ENCODE peak calls at places on chromosomes 13 and 19, in four cellular contexts. W is kidney epithelial cell, H is GM23338, L is psoas muscle. G is an unnamed sample.

GRCh38 chr13:69828527-69828926 is 279.1 kb upstream of the ATXN8OS start:
- DNase-seq in W (no peak), H (no peak), L (no peak), G (no peak)

GRCh38 chr19:21839966-21840365 is 4.0 kb upstream of the ZNF43 start:
- DNase-seq in W (no peak), H (no peak), L (no peak), G (no peak)

GRCh38 chr13:93698016-93698613 is 471.5 kb downstream of the GPC6 start:
- DNase-seq in W (no peak), H (no peak), L (no peak), G (no peak)

GRCh38 chr19:1657632-1658445 is 5.4 kb upstream of the TCF3 start:
- DNase-seq in W (no peak), H (no peak), L (no peak), G (no peak)

GRCh38 chr13:27339299-27339698 is 68.7 kb downstream of the RASL11A start:
- DNase-seq in W (no peak), H (peak; percentile 89), L (no peak), G (peak; percentile 70)

GRCh38 chr19:5103061-5103701 is 134.3 kb downstream of the KDM4B start:
- DNase-seq in W (no peak), H (no peak), L (peak; percentile 73), G (no peak)

GRCh38 chr19:4713384-4713951 is 10.2 kb downstream of the DPP9 start:
- DNase-seq in W (peak; percentile 88), H (no peak), L (peak; percentile 95), G (no peak)

GRCh38 chr13:105847532-105848295 is 687.7 kb downstream of the EFNB2 start:
- DNase-seq in W (no peak), H (no peak), L (no peak), G (no peak)

GRCh38 chr13:100597253-100597652 is 8.7 kb upstream of the GGACT start:
- DNase-seq in W (no peak), H (no peak), L (no peak), G (no peak)

GRCh38 chr13:44974056-44974798 is 15.0 kb downstream of the NUFIP1 start:
- DNase-seq in W (no peak), H (no peak), L (no peak), G (peak; percentile 71)

GRCh38 chr13:76783798-76784197 is 102.4 kb downstream of the KCTD12 start:
- DNase-seq in W (no peak), H (peak; percentile 63), L (no peak), G (no peak)

GRCh38 chr19:17510220-17510993 is 1.0 kb upstream of the PGLS start:
- DNase-seq in W (no peak), H (no peak), L (no peak), G (no peak)

GRCh38 chr19:50293263-50294004 is 35.7 kb downstream of the KCNC3 start:
- DNase-seq in W (no peak), H (no peak), L (no peak), G (no peak)

GRCh38 chr13:90918551-90918950 is 428.9 kb upstream of the MIR17HG start:
- DNase-seq in W (peak; percentile 77), H (no peak), L (no peak), G (no peak)

GRCh38 chr13:52010890-52011689 is at the start of gene ATP7B:
- DNase-seq in W (no peak), H (peak; percentile 81), L (no peak), G (peak; percentile 18)

DNA sequence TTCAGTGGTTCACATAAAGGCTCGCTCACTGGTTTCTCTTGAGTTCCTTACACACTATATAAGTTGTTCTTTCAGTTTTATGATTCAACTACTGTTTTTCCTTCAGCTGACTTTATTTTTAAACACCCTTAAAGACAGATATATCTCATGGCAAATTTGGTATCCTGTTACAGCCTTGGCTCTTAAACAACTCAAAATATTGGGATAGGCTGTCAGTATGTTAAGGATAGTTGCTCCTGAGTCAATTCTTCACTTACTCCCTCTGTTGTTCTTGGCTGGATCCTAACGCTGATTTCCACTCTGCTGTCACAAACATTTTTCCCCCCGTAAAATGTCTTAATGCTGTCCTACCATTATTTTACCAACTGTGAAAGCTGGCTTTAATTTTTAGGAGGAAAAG is 1.2 kb downstream of the KCNRG start:
- DNase-seq in W (no peak), H (no peak), L (no peak), G (no peak)
- H3K4me3 ChIP-seq in W (no peak overlapping the region), H (no peak overlapping the region), L (no peak overlapping the region), G (no peak overlapping the region)

GRCh38 chr13:48037346-48038173 is at the start of gene NUDT15:
- DNase-seq in W (peak; percentile 77), H (peak; percentile 97), L (peak; percentile 93), G (peak; percentile 99)
- TF ChIP-seq CTCF in W (peak; percentile 99), H (peak; percentile 96), L (peak; percentile 98), G (peak; percentile 100)

GRCh38 chr13:63578796-63579195 is 2163.1 kb upstream of the PCDH20 start:
- DNase-seq in W (no peak), H (no peak), L (no peak), G (no peak)
- H3K4me3 ChIP-seq in W (no peak overlapping the region), H (no peak overlapping the region), L (no peak overlapping the region), G (no peak overlapping the region)

GRCh38 chr19:15249560-15249874 is 17.3 kb upstream of the EPHX3 start:
- DNase-seq in W (no peak), H (no peak), L (no peak), G (no peak)
- TF ChIP-seq CTCF in W (no peak), H (no peak), L (no peak), G (no peak)

GRCh38 chr13:73697166-73697565 is 437.0 kb downstream of the KLF12 start:
- DNase-seq in W (no peak), H (no peak), L (no peak), G (no peak)
- H3K4me3 ChIP-seq in W (no peak overlapping the region), H (no peak overlapping the region), L (no peak overlapping the region), G (no peak overlapping the region)

DNA sequence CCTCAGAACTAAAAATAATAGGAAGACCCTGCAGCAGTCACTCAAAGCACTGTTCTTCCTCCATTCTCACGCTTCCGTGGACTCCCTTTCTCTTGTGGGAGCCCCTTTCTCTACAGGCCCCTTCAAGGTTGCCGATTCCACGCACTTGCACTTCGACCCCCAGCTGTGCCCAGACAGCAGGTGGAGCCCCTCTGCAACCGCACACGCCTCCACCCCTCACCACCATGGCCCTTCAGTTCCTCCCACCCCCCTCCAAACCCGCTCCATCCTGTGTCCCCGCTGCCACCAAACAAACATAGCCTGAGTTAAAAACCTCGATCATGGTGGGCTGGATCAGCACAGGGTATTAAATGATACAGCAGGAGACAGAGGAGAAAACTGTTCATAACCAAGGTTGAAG is 102.6 kb downstream of the STK24 start:
- DNase-seq in W (no peak), H (no peak), L (no peak), G (no peak)
- TF ChIP-seq CTCF in W (no peak), H (no peak), L (no peak), G (no peak)

GRCh38 chr19:45994989-45995714 is at the start of gene CCDC61:
- DNase-seq in W (peak; percentile 94), H (peak; percentile 100), L (peak; percentile 91), G (peak; percentile 99)

GRCh38 chr19:45994456-45994988 is 745 bp upstream of the CCDC61 start:
- DNase-seq in W (no peak), H (peak; percentile 58), L (no peak), G (no peak)

GRCh38 chr19:45998834-45999233 is 3.6 kb downstream of the CCDC61 start:
- DNase-seq in W (no peak), H (no peak), L (no peak), G (no peak)

GRCh38 chr19:45996933-45997332 is 1.7 kb downstream of the CCDC61 start:
- DNase-seq in W (no peak), H (no peak), L (no peak), G (no peak)

GRCh38 chr19:45995715-45996385 is 583 bp downstream of the CCDC61 start:
- DNase-seq in W (no peak), H (no peak), L (no peak), G (no peak)
- H3K4me3 ChIP-seq in W (peak overlapping the region; percentile 94), H (peak overlapping the region; percentile 65), L (peak overlapping the region; percentile 75), G (peak overlapping the region; percentile 87)

GRCh38 chr19:7916137-7916907 is 1.7 kb downstream of the TGFBR3L start:
- DNase-seq in W (no peak), H (peak; percentile 71), L (no peak), G (peak; percentile 48)
- TF ChIP-seq CTCF in W (no peak), H (peak; percentile 31), L (no peak), G (no peak)

GRCh38 chr19:19026299-19026971 is 6.9 kb downstream of the SUGP2 start:
- DNase-seq in W (no peak), H (peak; percentile 27), L (no peak), G (no peak)
- H3K4me3 ChIP-seq in W (no peak overlapping the region), H (no peak overlapping the region), L (no peak overlapping the region), G (no peak overlapping the region)

GRCh38 chr19:8308891-8309291 is 733 bp upstream of the CD320 start:
- DNase-seq in W (no peak), H (no peak), L (peak; percentile 5), G (no peak)

GRCh38 chr19:8306235-8307054 is 1.7 kb downstream of the CD320 start:
- DNase-seq in W (no peak), H (no peak), L (peak; percentile 15), G (no peak)

GRCh38 chr19:8307965-8308866 is at the start of gene CD320:
- DNase-seq in W (no peak), H (peak; percentile 94), L (peak; percentile 93), G (peak; percentile 94)

GRCh38 chr19:8305798-8306197 is 2.4 kb downstream of the CD320 start:
- DNase-seq in W (no peak), H (no peak), L (no peak), G (no peak)

GRCh38 chr19:8307400-8307964 is 676 bp downstream of the CD320 start:
- DNase-seq in W (no peak), H (peak; percentile 45), L (peak; percentile 26), G (peak; percentile 21)
- TF ChIP-seq CTCF in W (no peak), H (no peak), L (no peak), G (no peak)

G was measured in GM12865.